ENCODE peak calls at places on chromosomes 11 and 22, in eight cellular contexts. Z is left colon; S is upper lobe of left lung; P is HEK293T; M is left lung; U is activated CD4-positive, alpha-beta memory T cell treated with anti-CD3 and anti-CD28 coated beads, Interleukin-2, amount 10 ng/mL, durations not matched to agents 7 days and 5 days; L is activated naive CD8-positive, alpha-beta T cell treated with anti-CD3 and anti-CD28 coated beads, Interleukin-2, amount 10 ng/mL, durations not matched to agents 7 days and 5 days; A is adrenal gland. O is an unnamed sample.

GRCh38 chr11:93041682-93042081 is 72.2 kb downstream of the MTNR1B start:
- DNase-seq in Z (no peak), S (no peak), P (no peak), M (no peak), U (no peak), L (no peak), A (no peak), O (no peak)

GRCh38 chr11:114354076-114354475 is 46.2 kb downstream of the C11orf71 start:
- DNase-seq in Z (no peak), S (no peak), P (no peak), M (no peak), U (no peak), L (no peak), A (no peak), O (peak; percentile 24)

GRCh38 chr22:23898006-23898974 is 4.1 kb downstream of the MIF start:
- DNase-seq in Z (no peak), S (no peak), P (no peak), M (no peak), U (no peak), L (no peak), A (peak; percentile 9), O (no peak)

GRCh38 chr11:61049854-61050253 is 52.4 kb upstream of the CD5 start:
- DNase-seq in Z (no peak), S (no peak), P (no peak), M (no peak), U (no peak), L (peak; percentile 6), A (no peak), O (no peak)

GRCh38 chr11:73262851-73263495 is 9.2 kb upstream of the P2RY6 start:
- DNase-seq in Z (no peak), S (no peak), P (no peak), M (no peak), U (no peak), L (no peak), A (no peak), O (no peak)

GRCh38 chr22:23217171-23218052 is 37.1 kb downstream of the BCR start:
- DNase-seq in Z (no peak), S (no peak), P (no peak), M (peak; percentile 83), U (no peak), L (no peak), A (peak; percentile 56), O (no peak)

GRCh38 chr11:112163875-112164521 is at the start of gene IL18:
- DNase-seq in Z (peak; percentile 91), S (peak; percentile 88), P (no peak), M (peak; percentile 86), U (no peak), L (no peak), A (peak; percentile 30), O (peak; percentile 84)

GRCh38 chr11:1762537-1763302 is 1.0 kb downstream of the CTSD start:
- DNase-seq in Z (peak; percentile 92), S (peak; percentile 85), P (no peak), M (peak; percentile 76), U (no peak), L (no peak), A (peak; percentile 91), O (peak; percentile 87)

GRCh38 chr11:41784513-41785335 is 325.3 kb upstream of the LRRC4C start:
- DNase-seq in Z (peak; percentile 47), S (no peak), P (no peak), M (peak; percentile 27), U (no peak), L (no peak), A (no peak), O (no peak)

GRCh38 chr11:105610796-105611361 is 1.0 kb downstream of the GRIA4 start:
- DNase-seq in Z (no peak), S (no peak), P (no peak), M (no peak), U (no peak), L (no peak), A (no peak), O (no peak)

GRCh38 chr22:40951795-40952602 is 821 bp downstream of the RBX1 start:
- DNase-seq in Z (no peak), S (no peak), P (no peak), M (no peak), U (no peak), L (no peak), A (no peak), O (no peak)

GRCh38 chr22:28111501-28111900 is 192.4 kb upstream of the PITPNB start:
- DNase-seq in Z (no peak), S (no peak), P (no peak), M (no peak), U (no peak), L (no peak), A (no peak), O (no peak)

GRCh38 chr22:19821523-19822300 is 33.0 kb downstream of the GNB1L start:
- DNase-seq in Z (no peak), S (peak; percentile 19), P (no peak), M (no peak), U (no peak), L (peak; percentile 19), A (peak; percentile 2), O (no peak)

GRCh38 chr11:134544095-134544815 is 132.2 kb upstream of the B3GAT1 start:
- DNase-seq in Z (no peak), S (no peak), P (no peak), M (peak; percentile 61), U (no peak), L (no peak), A (no peak), O (no peak)

GRCh38 chr11:75141166-75141565 is 9.7 kb upstream of the SLCO2B1 start:
- DNase-seq in Z (no peak), S (no peak), P (no peak), M (no peak), U (no peak), L (no peak), A (no peak), O (no peak)

GRCh38 chr11:102251423-102251822 is 65.9 kb upstream of the BIRC3 start:
- DNase-seq in Z (no peak), S (no peak), P (no peak), M (no peak), U (no peak), L (no peak), A (no peak), O (no peak)

GRCh38 chr11:134579709-134580634 is 167.9 kb upstream of the B3GAT1 start:
- DNase-seq in Z (no peak), S (no peak), P (no peak), M (no peak), U (no peak), L (no peak), A (no peak), O (no peak)

GRCh38 chr22:30611197-30611596 is 4.2 kb downstream of the TCN2 start:
- DNase-seq in Z (no peak), S (no peak), P (no peak), M (no peak), U (no peak), L (no peak), A (no peak), O (no peak)